ENCODE peak calls at places on chromosomes 3 and 15, in nine cellular contexts. One of them, this sample, is unnamed.

GRCh38 chr15:38860253-38860652 is 295.6 kb upstream of the RASGRP1 start:
- DNase-seq in astrocyte of the spinal cord: no peak
- DNase-seq in cardiac fibroblast: peak
- DNase-seq in AG09319: no peak
- DNase-seq in RWPE1: no peak
- DNase-seq in fibroblast of mammary gland: peak
- DNase-seq in progenitor cell of endocrine pancreas: no peak
- DNase-seq in mesothelial cell of epicardium: no peak
- DNase-seq in psoas muscle: no peak
- DNase-seq in this sample: peak

GRCh38 chr3:12400795-12401194 is 83.5 kb upstream of the TSEN2 start:
- DNase-seq in psoas muscle: no peak
- DNase-seq in astrocyte of the spinal cord: peak
- DNase-seq in fibroblast of mammary gland: peak
- DNase-seq in progenitor cell of endocrine pancreas: no peak
- DNase-seq in AG09319: no peak
- DNase-seq in RWPE1: no peak
- DNase-seq in cardiac fibroblast: peak
- DNase-seq in mesothelial cell of epicardium: no peak
- DNase-seq in this sample: no peak

GRCh38 chr15:92629975-92630626 is 25.5 kb downstream of the FAM174B start:
- DNase-seq in fibroblast of mammary gland: no peak
- DNase-seq in astrocyte of the spinal cord: no peak
- DNase-seq in mesothelial cell of epicardium: no peak
- DNase-seq in progenitor cell of endocrine pancreas: no peak
- DNase-seq in AG09319: no peak
- DNase-seq in RWPE1: no peak
- DNase-seq in psoas muscle: no peak
- DNase-seq in cardiac fibroblast: no peak
- DNase-seq in this sample: no peak

GRCh38 chr3:122092460-122093165 is 37.5 kb downstream of the CD86 start:
- DNase-seq in astrocyte of the spinal cord: peak
- DNase-seq in progenitor cell of endocrine pancreas: no peak
- DNase-seq in fibroblast of mammary gland: peak
- DNase-seq in RWPE1: peak
- DNase-seq in cardiac fibroblast: peak
- DNase-seq in psoas muscle: no peak
- DNase-seq in AG09319: no peak
- DNase-seq in mesothelial cell of epicardium: no peak
- DNase-seq in this sample: peak

GRCh38 chr15:59976480-59976879 is 27.6 kb upstream of the FOXB1 start:
- DNase-seq in RWPE1: no peak
- DNase-seq in AG09319: no peak
- DNase-seq in astrocyte of the spinal cord: no peak
- DNase-seq in progenitor cell of endocrine pancreas: no peak
- DNase-seq in fibroblast of mammary gland: no peak
- DNase-seq in psoas muscle: no peak
- DNase-seq in cardiac fibroblast: no peak
- DNase-seq in mesothelial cell of epicardium: no peak
- DNase-seq in this sample: no peak

GRCh38 chr15:85642054-85642692 is 152.6 kb downstream of the KLHL25 start:
- DNase-seq in astrocyte of the spinal cord: no peak
- DNase-seq in psoas muscle: peak
- DNase-seq in RWPE1: no peak
- DNase-seq in fibroblast of mammary gland: no peak
- DNase-seq in cardiac fibroblast: no peak
- DNase-seq in AG09319: no peak
- DNase-seq in progenitor cell of endocrine pancreas: no peak
- DNase-seq in mesothelial cell of epicardium: no peak
- DNase-seq in this sample: no peak

GRCh38 chr3:148735597-148735996 is 37.9 kb downstream of the AGTR1 start:
- DNase-seq in psoas muscle: no peak
- DNase-seq in mesothelial cell of epicardium: no peak
- DNase-seq in AG09319: no peak
- DNase-seq in RWPE1: no peak
- DNase-seq in astrocyte of the spinal cord: peak
- DNase-seq in progenitor cell of endocrine pancreas: no peak
- DNase-seq in cardiac fibroblast: no peak
- DNase-seq in fibroblast of mammary gland: peak
- DNase-seq in this sample: no peak

GRCh38 chr15:74396445-74397238 is 29.2 kb upstream of the CYP11A1 start:
- DNase-seq in mesothelial cell of epicardium: no peak
- DNase-seq in progenitor cell of endocrine pancreas: no peak
- DNase-seq in RWPE1: peak
- DNase-seq in AG09319: no peak
- DNase-seq in astrocyte of the spinal cord: peak
- DNase-seq in psoas muscle: no peak
- DNase-seq in fibroblast of mammary gland: peak
- DNase-seq in cardiac fibroblast: no peak
- DNase-seq in this sample: peak

GRCh38 chr15:101058735-101059134 is 139.6 kb downstream of the LRRK1 start:
- DNase-seq in astrocyte of the spinal cord: no peak
- DNase-seq in cardiac fibroblast: no peak
- DNase-seq in progenitor cell of endocrine pancreas: no peak
- DNase-seq in AG09319: no peak
- DNase-seq in mesothelial cell of epicardium: no peak
- DNase-seq in RWPE1: no peak
- DNase-seq in fibroblast of mammary gland: no peak
- DNase-seq in psoas muscle: no peak
- DNase-seq in this sample: no peak

GRCh38 chr3:195566797-195567196 is 16.9 kb downstream of the APOD start:
- DNase-seq in AG09319: no peak
- DNase-seq in astrocyte of the spinal cord: no peak
- DNase-seq in psoas muscle: no peak
- DNase-seq in RWPE1: peak
- DNase-seq in cardiac fibroblast: no peak
- DNase-seq in progenitor cell of endocrine pancreas: no peak
- DNase-seq in fibroblast of mammary gland: no peak
- DNase-seq in mesothelial cell of epicardium: no peak
- DNase-seq in this sample: no peak

GRCh38 chr15:89912145-89912673 is 543 bp downstream of the ARPIN start:
- DNase-seq in astrocyte of the spinal cord: peak
- DNase-seq in psoas muscle: peak
- DNase-seq in cardiac fibroblast: peak
- DNase-seq in fibroblast of mammary gland: peak
- DNase-seq in RWPE1: peak
- DNase-seq in AG09319: no peak
- DNase-seq in mesothelial cell of epicardium: no peak
- DNase-seq in progenitor cell of endocrine pancreas: peak
- DNase-seq in this sample: peak

GRCh38 chr3:195907730-195908438 is 467 bp downstream of the TNK2 start:
- DNase-seq in RWPE1: no peak
- DNase-seq in cardiac fibroblast: peak
- DNase-seq in fibroblast of mammary gland: no peak
- DNase-seq in psoas muscle: peak
- DNase-seq in astrocyte of the spinal cord: no peak
- DNase-seq in progenitor cell of endocrine pancreas: no peak
- DNase-seq in AG09319: no peak
- DNase-seq in mesothelial cell of epicardium: no peak
- DNase-seq in this sample: peak

GRCh38 chr3:53841296-53841695 is 4.9 kb downstream of the CHDH start:
- DNase-seq in RWPE1: no peak
- DNase-seq in cardiac fibroblast: no peak
- DNase-seq in astrocyte of the spinal cord: no peak
- DNase-seq in progenitor cell of endocrine pancreas: no peak
- DNase-seq in AG09319: no peak
- DNase-seq in fibroblast of mammary gland: no peak
- DNase-seq in mesothelial cell of epicardium: no peak
- DNase-seq in psoas muscle: no peak
- DNase-seq in this sample: no peak

GRCh38 chr15:85035980-85036379 is 54.3 kb downstream of the PDE8A start:
- DNase-seq in AG09319: no peak
- DNase-seq in astrocyte of the spinal cord: no peak
- DNase-seq in psoas muscle: no peak
- DNase-seq in progenitor cell of endocrine pancreas: no peak
- DNase-seq in cardiac fibroblast: no peak
- DNase-seq in RWPE1: no peak
- DNase-seq in fibroblast of mammary gland: no peak
- DNase-seq in mesothelial cell of epicardium: no peak
- DNase-seq in this sample: peak

GRCh38 chr15:93232840-93233239 is 143.8 kb upstream of the RGMA start:
- DNase-seq in fibroblast of mammary gland: no peak
- DNase-seq in astrocyte of the spinal cord: no peak
- DNase-seq in AG09319: no peak
- DNase-seq in mesothelial cell of epicardium: no peak
- DNase-seq in RWPE1: no peak
- DNase-seq in progenitor cell of endocrine pancreas: no peak
- DNase-seq in psoas muscle: no peak
- DNase-seq in cardiac fibroblast: no peak
- DNase-seq in this sample: no peak

GRCh38 chr3:174219738-174220137 is 639.4 kb upstream of the NAALADL2 start:
- DNase-seq in psoas muscle: no peak
- DNase-seq in progenitor cell of endocrine pancreas: no peak
- DNase-seq in astrocyte of the spinal cord: no peak
- DNase-seq in cardiac fibroblast: no peak
- DNase-seq in fibroblast of mammary gland: no peak
- DNase-seq in RWPE1: no peak
- DNase-seq in AG09319: no peak
- DNase-seq in mesothelial cell of epicardium: no peak
- DNase-seq in this sample: no peak
- TF ChIP-seq CTCF in psoas muscle: no peak
- TF ChIP-seq CTCF in progenitor cell of endocrine pancreas: peak
- TF ChIP-seq CTCF in astrocyte of the spinal cord: peak
- TF ChIP-seq CTCF in cardiac fibroblast: no peak
- TF ChIP-seq CTCF in fibroblast of mammary gland: no peak
- TF ChIP-seq CTCF in RWPE1: no peak
- TF ChIP-seq CTCF in AG09319: no peak
- TF ChIP-seq CTCF in mesothelial cell of epicardium: no peak
- TF ChIP-seq CTCF in this sample: no peak

DNA sequence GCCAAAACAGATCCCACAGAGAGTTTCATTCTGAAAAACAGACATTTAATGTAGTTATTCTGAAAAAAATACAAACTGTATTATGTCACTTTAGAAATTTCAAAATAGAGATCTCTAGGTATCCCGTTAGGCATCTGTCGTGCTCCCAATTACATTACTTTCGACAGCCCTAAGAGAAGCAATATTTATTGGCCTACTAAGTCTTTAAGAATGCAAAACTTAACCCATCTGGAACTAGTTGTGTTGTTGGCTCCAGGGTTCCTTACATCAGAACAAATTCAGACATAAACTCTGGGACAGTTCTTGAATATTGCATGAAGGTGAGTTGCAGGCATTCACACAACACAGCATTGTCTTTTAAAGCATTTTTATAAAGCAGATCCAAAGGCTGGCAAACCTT is 498.5 kb downstream of the FHIT start:
- DNase-seq in psoas muscle: no peak
- DNase-seq in AG09319: peak
- DNase-seq in progenitor cell of endocrine pancreas: no peak
- DNase-seq in fibroblast of mammary gland: peak
- DNase-seq in cardiac fibroblast: no peak
- DNase-seq in mesothelial cell of epicardium: no peak
- DNase-seq in RWPE1: no peak
- DNase-seq in astrocyte of the spinal cord: peak
- DNase-seq in this sample: no peak
- TF ChIP-seq CTCF in psoas muscle: no peak
- TF ChIP-seq CTCF in AG09319: no peak
- TF ChIP-seq CTCF in progenitor cell of endocrine pancreas: no peak
- TF ChIP-seq CTCF in fibroblast of mammary gland: no peak
- TF ChIP-seq CTCF in cardiac fibroblast: no peak
- TF ChIP-seq CTCF in mesothelial cell of epicardium: no peak
- TF ChIP-seq CTCF in RWPE1: no peak
- TF ChIP-seq CTCF in astrocyte of the spinal cord: no peak
- TF ChIP-seq CTCF in this sample: no peak

DNA sequence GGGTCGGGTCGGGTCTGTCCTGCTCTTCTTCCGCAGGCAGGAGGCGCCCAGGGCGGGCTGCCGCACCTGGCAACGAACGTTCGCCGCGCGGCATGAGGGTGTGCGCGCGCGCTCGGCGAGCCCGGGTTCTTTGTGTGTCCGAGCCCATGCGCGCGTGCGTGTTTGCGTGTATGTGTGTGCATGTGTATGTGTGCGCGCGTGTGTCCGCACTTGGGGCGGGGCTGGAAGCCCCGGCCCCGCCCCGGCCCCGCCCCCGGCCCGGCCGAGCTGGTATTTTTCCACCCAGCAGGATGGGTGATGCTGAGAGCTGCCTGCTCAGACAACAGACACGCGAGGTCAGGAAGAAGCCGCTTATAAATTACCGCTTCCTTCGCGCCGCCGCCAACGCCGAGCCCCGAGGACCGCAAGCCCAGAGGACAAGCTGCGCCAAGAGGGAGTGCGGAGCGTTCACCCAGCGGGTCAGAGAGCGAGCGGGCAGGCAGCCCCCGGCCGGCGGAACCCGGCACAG is at the start of gene SLC6A6:
- DNase-seq in RWPE1: peak
- DNase-seq in psoas muscle: peak
- DNase-seq in mesothelial cell of epicardium: peak
- DNase-seq in progenitor cell of endocrine pancreas: peak
- DNase-seq in fibroblast of mammary gland: peak
- DNase-seq in AG09319: peak
- DNase-seq in astrocyte of the spinal cord: peak
- DNase-seq in cardiac fibroblast: peak
- DNase-seq in this sample: peak
- TF ChIP-seq CTCF in RWPE1: peak
- TF ChIP-seq CTCF in psoas muscle: peak
- TF ChIP-seq CTCF in mesothelial cell of epicardium: peak
- TF ChIP-seq CTCF in progenitor cell of endocrine pancreas: peak
- TF ChIP-seq CTCF in fibroblast of mammary gland: no peak
- TF ChIP-seq CTCF in AG09319: peak
- TF ChIP-seq CTCF in astrocyte of the spinal cord: peak
- TF ChIP-seq CTCF in cardiac fibroblast: peak
- TF ChIP-seq CTCF in this sample: peak

DNA sequence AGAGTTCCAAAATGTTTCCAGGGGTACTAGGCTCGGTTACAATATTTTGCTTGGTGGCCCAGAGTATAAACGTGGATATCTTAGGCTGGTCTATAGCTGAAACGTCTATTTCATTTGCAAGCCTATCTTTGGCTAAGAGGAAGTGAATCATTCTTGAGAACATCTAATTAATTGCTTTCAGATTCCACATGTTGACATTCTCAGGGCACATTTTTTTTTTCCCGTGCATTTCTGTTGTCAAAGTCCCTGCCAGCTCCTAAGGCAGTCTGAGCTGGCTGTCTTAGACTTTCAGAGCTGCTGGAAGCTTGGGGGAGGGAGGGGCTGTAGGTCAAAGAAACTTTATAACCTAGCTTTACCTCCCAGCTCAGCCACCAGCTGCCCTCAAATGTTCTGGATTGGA is 23.2 kb upstream of the LAMP3 start:
- DNase-seq in cardiac fibroblast: peak
- DNase-seq in fibroblast of mammary gland: peak
- DNase-seq in astrocyte of the spinal cord: peak
- DNase-seq in RWPE1: peak
- DNase-seq in mesothelial cell of epicardium: no peak
- DNase-seq in psoas muscle: no peak
- DNase-seq in AG09319: peak
- DNase-seq in progenitor cell of endocrine pancreas: no peak
- DNase-seq in this sample: peak
- TF ChIP-seq CTCF in cardiac fibroblast: no peak
- TF ChIP-seq CTCF in fibroblast of mammary gland: no peak
- TF ChIP-seq CTCF in astrocyte of the spinal cord: no peak
- TF ChIP-seq CTCF in RWPE1: no peak
- TF ChIP-seq CTCF in mesothelial cell of epicardium: no peak
- TF ChIP-seq CTCF in psoas muscle: no peak
- TF ChIP-seq CTCF in AG09319: no peak
- TF ChIP-seq CTCF in progenitor cell of endocrine pancreas: no peak
- TF ChIP-seq CTCF in this sample: no peak

This sample was measured in cardiac muscle cell.